ENCODE peak calls at places on chromosome 15, in four cellular contexts. I, G, Z and U are unnamed samples.
A peak's percentile ranks its signal among the peaks of the same experiment; 100 is the strongest.

GRCh38 chr15:45612790-45613415 is 21.9 kb upstream of the SQOR start:
- DNase-seq in Z (no peak), I (no peak), G (no peak), U (no peak)

GRCh38 chr15:89138999-89139612 is 50.9 kb downstream of the ABHD2 start:
- DNase-seq in Z (peak; percentile 47), I (no peak), G (no peak), U (no peak)

GRCh38 chr15:79403501-79403900 is 28.6 kb upstream of the MINAR1 start:
- DNase-seq in I (no peak), Z (no peak), G (no peak), U (no peak)

GRCh38 chr15:30859091-30859874 is 44.4 kb upstream of the FAN1 start:
- DNase-seq in G (peak; percentile 16), Z (peak; percentile 14), I (no peak), U (peak; percentile 16)

GRCh38 chr15:89444855-89445254 is 51.5 kb downstream of the RHCG start:
- DNase-seq in Z (no peak), G (no peak), I (peak; percentile 42), U (no peak)

GRCh38 chr15:70159397-70160009 is 61.8 kb upstream of the TLE3 start:
- DNase-seq in I (no peak), G (no peak), Z (no peak), U (no peak)

GRCh38 chr15:100663066-100663465 is 60.7 kb downstream of the ASB7 start:
- DNase-seq in G (peak; percentile 50), Z (no peak), I (peak; percentile 59), U (peak; percentile 54)

GRCh38 chr15:45064386-45064785 is 41.4 kb downstream of the SORD start:
- DNase-seq in Z (peak; percentile 84), G (no peak), I (no peak), U (no peak)

GRCh38 chr15:61545763-61546162 is 316.7 kb upstream of the RORA start:
- DNase-seq in G (no peak), I (no peak), Z (no peak), U (no peak)

GRCh38 chr15:70266412-70267089 is 168.8 kb upstream of the TLE3 start:
- DNase-seq in Z (no peak), I (no peak), G (no peak), U (no peak)

GRCh38 chr15:76206325-76206976 is 104.8 kb downstream of the ETFA start:
- DNase-seq in Z (no peak), I (no peak), G (no peak), U (no peak)

GRCh38 chr15:41904487-41905359 is 10.9 kb upstream of the SPTBN5 start:
- DNase-seq in G (peak; percentile 81), I (peak; percentile 81), Z (peak; percentile 64), U (peak; percentile 68)

GRCh38 chr15:49137861-49138260 is 17.5 kb downstream of the COPS2 start:
- DNase-seq in Z (no peak), G (no peak), I (no peak), U (no peak)

GRCh38 chr15:52527898-52528464 is 699 bp downstream of the MYO5A start:
- DNase-seq in G (no peak), Z (no peak), I (no peak), U (peak; percentile 14)

GRCh38 chr15:60788514-60789091 is 309.7 kb upstream of the ICE2 start:
- DNase-seq in G (no peak), Z (no peak), I (no peak), U (no peak)

GRCh38 chr15:81939604-81940440 is 106.0 kb downstream of the MEX3B start:
- DNase-seq in G (peak; percentile 60), Z (peak; percentile 19), I (peak; percentile 46), U (peak; percentile 35)

GRCh38 chr15:44719293-44719999 is 8.1 kb downstream of the B2M start:
- DNase-seq in G (peak; percentile 13), I (no peak), Z (peak; percentile 29), U (no peak)

GRCh38 chr15:42274693-42274971 is 1.4 kb upstream of the TMEM87A start:
- DNase-seq in I (no peak), G (no peak), Z (no peak), U (no peak)

GRCh38 chr15:80923668-80924067 is 66.0 kb downstream of the MESD start:
- DNase-seq in I (no peak), Z (no peak), G (no peak), U (no peak)
- TF ChIP-seq ELF4 in I (no peak), Z (no peak), G (no peak), U (no peak)

GRCh38 chr15:40328711-40329240 is 5.3 kb downstream of the INAFM2 start:
- DNase-seq in I (no peak), Z (no peak), G (no peak), U (no peak)
- TF ChIP-seq ELF4 in I (no peak), Z (no peak), G (no peak), U (no peak)

GRCh38 chr15:68554716-68555347 is 24.0 kb upstream of the CORO2B start:
- DNase-seq in G (no peak), Z (no peak), I (no peak), U (no peak)

GRCh38 chr15:68553994-68554715 is 24.6 kb upstream of the CORO2B start:
- DNase-seq in I (peak; percentile 90), G (peak; percentile 66), Z (peak; percentile 61), U (peak; percentile 72)

GRCh38 chr15:68553594-68553993 is 25.2 kb upstream of the CORO2B start:
- DNase-seq in I (no peak), G (no peak), Z (no peak), U (no peak)

GRCh38 chr15:68556139-68556990 is 22.4 kb upstream of the CORO2B start:
- DNase-seq in I (no peak), Z (no peak), G (no peak), U (no peak)

GRCh38 chr15:68555348-68556037 is 23.3 kb upstream of the CORO2B start:
- DNase-seq in I (no peak), Z (no peak), G (no peak), U (no peak)
- TF ChIP-seq ELF4 in I (no peak), Z (no peak), G (no peak), U (no peak)

GRCh38 chr15:25883860-25884259 is 20.7 kb upstream of the ATP10A start:
- DNase-seq in I (no peak), Z (peak; percentile 17), G (no peak), U (no peak)
- TF ChIP-seq ELF4 in I (no peak), Z (no peak), G (no peak), U (no peak)

GRCh38 chr15:98655732-98656131 is 7.4 kb downstream of the IGF1R start:
- DNase-seq in Z (no peak), G (no peak), I (no peak), U (no peak)

GRCh38 chr15:98658831-98659699 is 10.7 kb downstream of the IGF1R start:
- DNase-seq in G (peak; percentile 48), I (no peak), Z (peak; percentile 66), U (peak; percentile 70)

GRCh38 chr15:98660055-98660454 is 11.7 kb downstream of the IGF1R start:
- DNase-seq in I (no peak), Z (no peak), G (no peak), U (no peak)

GRCh38 chr15:98654790-98655360 is 6.5 kb downstream of the IGF1R start:
- DNase-seq in I (no peak), Z (peak; percentile 68), G (no peak), U (no peak)

DNA sequence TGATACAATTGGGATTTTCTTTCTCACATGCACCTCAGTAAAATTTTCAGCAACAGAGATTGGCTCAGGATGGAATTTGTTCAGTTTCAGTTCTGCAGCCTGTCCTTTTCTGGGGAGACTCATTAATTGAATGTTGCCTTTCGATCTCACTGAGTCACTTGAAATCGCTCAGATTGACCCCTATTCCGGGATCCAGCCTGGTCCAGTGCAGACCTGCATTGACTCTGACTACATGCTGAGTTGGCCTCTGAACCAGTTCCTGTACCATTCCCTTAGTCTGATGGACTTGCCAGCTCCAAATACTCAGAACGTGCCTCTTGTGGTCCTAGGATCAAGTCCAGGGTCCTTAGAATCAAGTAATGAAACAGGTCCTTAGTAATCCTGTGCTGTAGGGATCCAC is 9.4 kb downstream of the IGF1R start:
- DNase-seq in I (no peak), Z (no peak), G (no peak), U (no peak)
- TF ChIP-seq ELF4 in I (no peak), Z (no peak), G (no peak), U (no peak)

DNA sequence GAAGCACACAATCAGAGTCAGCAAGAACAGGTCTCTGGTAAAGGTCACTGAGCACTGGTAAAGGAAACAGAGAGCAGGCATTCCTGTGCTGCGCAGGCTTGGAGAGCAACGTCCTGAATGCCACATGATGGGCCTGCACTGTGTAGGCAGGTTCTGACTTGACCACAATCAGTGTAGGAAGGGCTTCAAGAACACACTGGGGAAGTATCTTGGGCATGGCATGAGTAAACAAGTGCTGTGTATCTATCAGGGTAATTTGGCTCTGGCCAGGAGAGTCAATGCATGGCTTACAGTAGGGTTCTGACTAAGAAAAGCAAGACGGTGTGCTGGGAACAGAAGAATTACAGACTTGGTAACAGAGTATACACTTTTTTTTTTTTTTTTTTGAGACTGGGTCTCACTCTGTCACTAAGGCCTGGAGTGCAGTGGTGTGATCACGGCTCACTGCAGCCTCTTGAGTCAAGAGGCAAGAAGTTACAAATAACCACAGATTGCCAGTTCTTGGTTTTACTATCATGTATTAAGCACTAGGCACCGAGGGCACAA is 30.6 kb downstream of the TBC1D2B start:
- DNase-seq in Z (no peak), I (no peak), G (no peak), U (no peak)
- TF ChIP-seq ELF4 in Z (no peak), I (no peak), G (no peak), U (no peak)

DNA sequence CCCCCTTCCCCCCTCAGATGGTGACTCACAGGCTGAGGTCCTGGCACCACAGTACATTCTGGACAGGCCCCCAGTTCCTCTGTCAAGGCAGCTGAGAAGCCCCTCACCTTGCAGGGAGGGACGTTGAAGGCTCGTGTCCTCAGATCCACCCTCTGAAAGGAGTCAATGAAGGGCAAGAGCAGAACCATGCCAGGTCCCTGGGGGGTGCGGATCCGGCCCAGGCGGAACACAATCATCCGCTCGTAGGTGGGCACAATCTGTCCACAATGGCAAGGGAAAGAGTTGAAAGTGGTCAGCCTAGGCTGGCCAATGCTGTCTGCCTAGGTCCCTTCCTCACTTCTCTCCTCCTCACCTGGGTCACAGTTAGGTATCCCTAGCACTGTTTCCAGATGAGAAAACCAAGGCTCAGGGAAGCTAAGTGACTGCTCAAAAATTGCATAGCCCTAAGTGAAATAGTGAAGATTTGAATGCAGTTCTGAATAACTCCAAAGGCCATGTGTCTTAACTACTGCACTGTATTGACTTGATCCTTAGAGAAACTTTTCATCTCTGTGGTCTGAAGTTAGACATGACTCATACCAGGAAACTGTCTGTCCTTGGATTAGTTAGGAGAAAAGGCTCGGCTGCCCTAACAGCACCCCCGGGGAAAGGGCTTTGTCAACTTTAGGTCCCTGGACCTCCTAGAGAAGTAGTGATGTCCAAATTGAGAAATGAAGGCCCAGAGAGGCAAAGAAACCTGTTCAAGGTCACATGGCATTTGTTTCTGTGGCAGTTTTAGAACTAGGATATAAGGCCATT is 2.9 kb downstream of the STOML1 start:
- DNase-seq in G (no peak), I (no peak), Z (no peak), U (no peak)
- TF ChIP-seq ELF4 in G (no peak), I (no peak), Z (no peak), U (no peak)

GRCh38 chr15:39145854-39146253 is 435.0 kb upstream of the THBS1 start:
- DNase-seq in I (no peak), G (no peak), Z (no peak), U (no peak)
- TF ChIP-seq ELF4 in I (no peak), G (no peak), Z (no peak), U (no peak)

GRCh38 chr15:39083213-39083612 is 497.7 kb upstream of the THBS1 start:
- DNase-seq in G (no peak), Z (no peak), I (no peak), U (no peak)
- TF ChIP-seq ELF4 in G (no peak), Z (no peak), I (no peak), U (no peak)